ENCODE peak calls at places on chromosomes 6 and 20, in ten cellular contexts. One of them, this sample, is unnamed.

GRCh38 chr6:118320652-118321051 is 227.4 kb upstream of the PLN start:
- DNase-seq in activated effector memory CD4-positive, alpha-beta T cell treated with Interleukin-2 at 50 U/mL for 16 hours: no peak
- DNase-seq in heart right ventricle: no peak
- DNase-seq in A549: no peak
- DNase-seq in Right ventricle myocardium superior: no peak
- DNase-seq in RKO: no peak
- DNase-seq in body of pancreas: no peak
- DNase-seq in activated T-helper 1 cell treated with anti-CD3 and anti-CD28 coated beads, Interleukin-2, amount 50 U/mL, for 16 hours: no peak
- DNase-seq in EL: no peak
- DNase-seq in T follicular helper cell: no peak
- DNase-seq in this sample: no peak

GRCh38 chr20:58980711-58981563 is at the start of gene NELFCD:
- DNase-seq in activated effector memory CD4-positive, alpha-beta T cell treated with Interleukin-2 at 50 U/mL for 16 hours: peak; percentile 87
- DNase-seq in heart right ventricle: peak; percentile 86
- DNase-seq in A549: peak; percentile 95
- DNase-seq in Right ventricle myocardium superior: peak; percentile 94
- DNase-seq in RKO: peak; percentile 92
- DNase-seq in body of pancreas: peak; percentile 86
- DNase-seq in activated T-helper 1 cell treated with anti-CD3 and anti-CD28 coated beads, Interleukin-2, amount 50 U/mL, for 16 hours: peak; percentile 78
- DNase-seq in EL: peak; percentile 86
- DNase-seq in T follicular helper cell: peak; percentile 84
- DNase-seq in this sample: peak; percentile 93

GRCh38 chr20:8932192-8933150 is 136.4 kb upstream of the PLCB4 start:
- DNase-seq in activated effector memory CD4-positive, alpha-beta T cell treated with Interleukin-2 at 50 U/mL for 16 hours: no peak
- DNase-seq in heart right ventricle: peak; percentile 12
- DNase-seq in A549: peak; percentile 15
- DNase-seq in Right ventricle myocardium superior: no peak
- DNase-seq in RKO: peak; percentile 7
- DNase-seq in body of pancreas: no peak
- DNase-seq in activated T-helper 1 cell treated with anti-CD3 and anti-CD28 coated beads, Interleukin-2, amount 50 U/mL, for 16 hours: no peak
- DNase-seq in EL: peak; percentile 78
- DNase-seq in T follicular helper cell: no peak
- DNase-seq in this sample: no peak

GRCh38 chr20:34536798-34537394 is 20.7 kb downstream of the DYNLRB1 start:
- DNase-seq in activated effector memory CD4-positive, alpha-beta T cell treated with Interleukin-2 at 50 U/mL for 16 hours: no peak
- DNase-seq in heart right ventricle: peak; percentile 61
- DNase-seq in A549: no peak
- DNase-seq in Right ventricle myocardium superior: peak; percentile 80
- DNase-seq in RKO: no peak
- DNase-seq in body of pancreas: peak; percentile 72
- DNase-seq in activated T-helper 1 cell treated with anti-CD3 and anti-CD28 coated beads, Interleukin-2, amount 50 U/mL, for 16 hours: no peak
- DNase-seq in EL: no peak
- DNase-seq in T follicular helper cell: peak; percentile 47
- DNase-seq in this sample: peak; percentile 79

GRCh38 chr20:50838707-50839385 is 44.0 kb downstream of the BCAS4 start:
- DNase-seq in activated effector memory CD4-positive, alpha-beta T cell treated with Interleukin-2 at 50 U/mL for 16 hours: no peak
- DNase-seq in heart right ventricle: no peak
- DNase-seq in A549: no peak
- DNase-seq in Right ventricle myocardium superior: no peak
- DNase-seq in RKO: no peak
- DNase-seq in body of pancreas: no peak
- DNase-seq in activated T-helper 1 cell treated with anti-CD3 and anti-CD28 coated beads, Interleukin-2, amount 50 U/mL, for 16 hours: no peak
- DNase-seq in EL: no peak
- DNase-seq in T follicular helper cell: no peak
- DNase-seq in this sample: no peak

GRCh38 chr6:39530201-39530759 is 194.9 kb downstream of the KIF6 start:
- DNase-seq in activated effector memory CD4-positive, alpha-beta T cell treated with Interleukin-2 at 50 U/mL for 16 hours: no peak
- DNase-seq in heart right ventricle: no peak
- DNase-seq in A549: no peak
- DNase-seq in Right ventricle myocardium superior: no peak
- DNase-seq in RKO: no peak
- DNase-seq in body of pancreas: no peak
- DNase-seq in activated T-helper 1 cell treated with anti-CD3 and anti-CD28 coated beads, Interleukin-2, amount 50 U/mL, for 16 hours: no peak
- DNase-seq in EL: peak; percentile 14
- DNase-seq in T follicular helper cell: no peak
- DNase-seq in this sample: no peak

GRCh38 chr6:157961829-157962228 is 19.8 kb upstream of the SYNJ2 start:
- DNase-seq in activated effector memory CD4-positive, alpha-beta T cell treated with Interleukin-2 at 50 U/mL for 16 hours: no peak
- DNase-seq in heart right ventricle: no peak
- DNase-seq in A549: no peak
- DNase-seq in Right ventricle myocardium superior: no peak
- DNase-seq in RKO: no peak
- DNase-seq in body of pancreas: no peak
- DNase-seq in activated T-helper 1 cell treated with anti-CD3 and anti-CD28 coated beads, Interleukin-2, amount 50 U/mL, for 16 hours: no peak
- DNase-seq in EL: no peak
- DNase-seq in T follicular helper cell: no peak
- DNase-seq in this sample: no peak

GRCh38 chr20:22452442-22453011 is 131.8 kb downstream of the FOXA2 start:
- DNase-seq in activated effector memory CD4-positive, alpha-beta T cell treated with Interleukin-2 at 50 U/mL for 16 hours: no peak
- DNase-seq in heart right ventricle: no peak
- DNase-seq in A549: no peak
- DNase-seq in Right ventricle myocardium superior: no peak
- DNase-seq in RKO: no peak
- DNase-seq in body of pancreas: no peak
- DNase-seq in activated T-helper 1 cell treated with anti-CD3 and anti-CD28 coated beads, Interleukin-2, amount 50 U/mL, for 16 hours: no peak
- DNase-seq in EL: no peak
- DNase-seq in T follicular helper cell: no peak
- DNase-seq in this sample: no peak

GRCh38 chr20:25020345-25020744 is 27.8 kb upstream of the APMAP start:
- DNase-seq in activated effector memory CD4-positive, alpha-beta T cell treated with Interleukin-2 at 50 U/mL for 16 hours: no peak
- DNase-seq in heart right ventricle: no peak
- DNase-seq in A549: no peak
- DNase-seq in Right ventricle myocardium superior: no peak
- DNase-seq in RKO: no peak
- DNase-seq in body of pancreas: no peak
- DNase-seq in activated T-helper 1 cell treated with anti-CD3 and anti-CD28 coated beads, Interleukin-2, amount 50 U/mL, for 16 hours: no peak
- DNase-seq in EL: no peak
- DNase-seq in T follicular helper cell: no peak
- DNase-seq in this sample: peak; percentile 11

GRCh38 chr6:114364295-114364694 is 21.5 kb upstream of the HS3ST5 start:
- DNase-seq in activated effector memory CD4-positive, alpha-beta T cell treated with Interleukin-2 at 50 U/mL for 16 hours: no peak
- DNase-seq in heart right ventricle: no peak
- DNase-seq in A549: peak; percentile 13
- DNase-seq in Right ventricle myocardium superior: no peak
- DNase-seq in RKO: peak; percentile 2
- DNase-seq in body of pancreas: no peak
- DNase-seq in activated T-helper 1 cell treated with anti-CD3 and anti-CD28 coated beads, Interleukin-2, amount 50 U/mL, for 16 hours: no peak
- DNase-seq in EL: peak; percentile 32
- DNase-seq in T follicular helper cell: no peak
- DNase-seq in this sample: no peak

GRCh38 chr6:470051-470900 is 78.7 kb downstream of the IRF4 start:
- DNase-seq in activated effector memory CD4-positive, alpha-beta T cell treated with Interleukin-2 at 50 U/mL for 16 hours: no peak
- DNase-seq in heart right ventricle: no peak
- DNase-seq in A549: no peak
- DNase-seq in Right ventricle myocardium superior: no peak
- DNase-seq in RKO: no peak
- DNase-seq in body of pancreas: no peak
- DNase-seq in activated T-helper 1 cell treated with anti-CD3 and anti-CD28 coated beads, Interleukin-2, amount 50 U/mL, for 16 hours: no peak
- DNase-seq in EL: no peak
- DNase-seq in T follicular helper cell: no peak
- DNase-seq in this sample: no peak

GRCh38 chr6:74932214-74932923 is 273.5 kb downstream of the COL12A1 start:
- DNase-seq in activated effector memory CD4-positive, alpha-beta T cell treated with Interleukin-2 at 50 U/mL for 16 hours: no peak
- DNase-seq in heart right ventricle: no peak
- DNase-seq in A549: no peak
- DNase-seq in Right ventricle myocardium superior: no peak
- DNase-seq in RKO: no peak
- DNase-seq in body of pancreas: no peak
- DNase-seq in activated T-helper 1 cell treated with anti-CD3 and anti-CD28 coated beads, Interleukin-2, amount 50 U/mL, for 16 hours: no peak
- DNase-seq in EL: peak; percentile 23
- DNase-seq in T follicular helper cell: no peak
- DNase-seq in this sample: no peak

GRCh38 chr6:20153194-20153593 is 59.1 kb downstream of the MBOAT1 start:
- DNase-seq in activated effector memory CD4-positive, alpha-beta T cell treated with Interleukin-2 at 50 U/mL for 16 hours: no peak
- DNase-seq in heart right ventricle: no peak
- DNase-seq in A549: no peak
- DNase-seq in Right ventricle myocardium superior: no peak
- DNase-seq in RKO: no peak
- DNase-seq in body of pancreas: no peak
- DNase-seq in activated T-helper 1 cell treated with anti-CD3 and anti-CD28 coated beads, Interleukin-2, amount 50 U/mL, for 16 hours: no peak
- DNase-seq in EL: no peak
- DNase-seq in T follicular helper cell: no peak
- DNase-seq in this sample: no peak

GRCh38 chr6:2225422-2226392 is 19.7 kb downstream of the GMDS start:
- DNase-seq in activated effector memory CD4-positive, alpha-beta T cell treated with Interleukin-2 at 50 U/mL for 16 hours: no peak
- DNase-seq in heart right ventricle: no peak
- DNase-seq in A549: no peak
- DNase-seq in Right ventricle myocardium superior: no peak
- DNase-seq in RKO: no peak
- DNase-seq in body of pancreas: peak; percentile 76
- DNase-seq in activated T-helper 1 cell treated with anti-CD3 and anti-CD28 coated beads, Interleukin-2, amount 50 U/mL, for 16 hours: no peak
- DNase-seq in EL: no peak
- DNase-seq in T follicular helper cell: no peak
- DNase-seq in this sample: peak; percentile 10

GRCh38 chr20:43583982-43584432 is 6.7 kb upstream of the IFT52 start:
- DNase-seq in activated effector memory CD4-positive, alpha-beta T cell treated with Interleukin-2 at 50 U/mL for 16 hours: no peak
- DNase-seq in heart right ventricle: peak; percentile 43
- DNase-seq in A549: no peak
- DNase-seq in Right ventricle myocardium superior: peak; percentile 87
- DNase-seq in RKO: no peak
- DNase-seq in body of pancreas: peak; percentile 91
- DNase-seq in activated T-helper 1 cell treated with anti-CD3 and anti-CD28 coated beads, Interleukin-2, amount 50 U/mL, for 16 hours: no peak
- DNase-seq in EL: peak; percentile 97
- DNase-seq in T follicular helper cell: no peak
- DNase-seq in this sample: no peak

GRCh38 chr20:3510110-3510509 is 39.3 kb downstream of the ATRN start:
- DNase-seq in activated effector memory CD4-positive, alpha-beta T cell treated with Interleukin-2 at 50 U/mL for 16 hours: no peak
- DNase-seq in heart right ventricle: no peak
- DNase-seq in A549: no peak
- DNase-seq in Right ventricle myocardium superior: no peak
- DNase-seq in RKO: no peak
- DNase-seq in body of pancreas: peak; percentile 12
- DNase-seq in activated T-helper 1 cell treated with anti-CD3 and anti-CD28 coated beads, Interleukin-2, amount 50 U/mL, for 16 hours: no peak
- DNase-seq in EL: no peak
- DNase-seq in T follicular helper cell: no peak
- DNase-seq in this sample: no peak

GRCh38 chr6:2630891-2631458 is 119.7 kb downstream of the MYLK4 start:
- DNase-seq in activated effector memory CD4-positive, alpha-beta T cell treated with Interleukin-2 at 50 U/mL for 16 hours: no peak
- DNase-seq in heart right ventricle: peak; percentile 20
- DNase-seq in A549: no peak
- DNase-seq in Right ventricle myocardium superior: no peak
- DNase-seq in RKO: peak; percentile 40
- DNase-seq in body of pancreas: no peak
- DNase-seq in activated T-helper 1 cell treated with anti-CD3 and anti-CD28 coated beads, Interleukin-2, amount 50 U/mL, for 16 hours: no peak
- DNase-seq in EL: peak; percentile 46
- DNase-seq in T follicular helper cell: no peak
- DNase-seq in this sample: no peak

GRCh38 chr6:21634582-21634981 is 41.0 kb downstream of the SOX4 start:
- DNase-seq in activated effector memory CD4-positive, alpha-beta T cell treated with Interleukin-2 at 50 U/mL for 16 hours: no peak
- DNase-seq in heart right ventricle: no peak
- DNase-seq in A549: peak; percentile 34
- DNase-seq in Right ventricle myocardium superior: no peak
- DNase-seq in RKO: peak; percentile 93
- DNase-seq in body of pancreas: peak; percentile 23
- DNase-seq in activated T-helper 1 cell treated with anti-CD3 and anti-CD28 coated beads, Interleukin-2, amount 50 U/mL, for 16 hours: no peak
- DNase-seq in EL: peak; percentile 72
- DNase-seq in T follicular helper cell: no peak
- DNase-seq in this sample: no peak

GRCh38 chr6:16873698-16874097 is 112.4 kb upstream of the ATXN1 start:
- DNase-seq in activated effector memory CD4-positive, alpha-beta T cell treated with Interleukin-2 at 50 U/mL for 16 hours: no peak
- DNase-seq in heart right ventricle: no peak
- DNase-seq in A549: no peak
- DNase-seq in Right ventricle myocardium superior: no peak
- DNase-seq in RKO: no peak
- DNase-seq in body of pancreas: no peak
- DNase-seq in activated T-helper 1 cell treated with anti-CD3 and anti-CD28 coated beads, Interleukin-2, amount 50 U/mL, for 16 hours: no peak
- DNase-seq in EL: no peak
- DNase-seq in T follicular helper cell: no peak
- DNase-seq in this sample: no peak

GRCh38 chr6:27495386-27496135 is 22.7 kb upstream of the ZNF184 start:
- DNase-seq in activated effector memory CD4-positive, alpha-beta T cell treated with Interleukin-2 at 50 U/mL for 16 hours: no peak
- DNase-seq in heart right ventricle: peak; percentile 37
- DNase-seq in A549: peak; percentile 70
- DNase-seq in Right ventricle myocardium superior: peak; percentile 61
- DNase-seq in RKO: no peak
- DNase-seq in body of pancreas: peak; percentile 65
- DNase-seq in activated T-helper 1 cell treated with anti-CD3 and anti-CD28 coated beads, Interleukin-2, amount 50 U/mL, for 16 hours: no peak
- DNase-seq in EL: peak; percentile 87
- DNase-seq in T follicular helper cell: no peak
- DNase-seq in this sample: peak; percentile 19

GRCh38 chr20:46362931-46363872 is 43.2 kb downstream of the ELMO2 start:
- DNase-seq in activated effector memory CD4-positive, alpha-beta T cell treated with Interleukin-2 at 50 U/mL for 16 hours: no peak
- DNase-seq in heart right ventricle: no peak
- DNase-seq in A549: no peak
- DNase-seq in Right ventricle myocardium superior: no peak
- DNase-seq in RKO: no peak
- DNase-seq in body of pancreas: no peak
- DNase-seq in activated T-helper 1 cell treated with anti-CD3 and anti-CD28 coated beads, Interleukin-2, amount 50 U/mL, for 16 hours: no peak
- DNase-seq in EL: no peak
- DNase-seq in T follicular helper cell: no peak
- DNase-seq in this sample: no peak

GRCh38 chr6:30542404-30542725 is 13.9 kb downstream of the GNL1 start:
- DNase-seq in activated effector memory CD4-positive, alpha-beta T cell treated with Interleukin-2 at 50 U/mL for 16 hours: no peak
- DNase-seq in heart right ventricle: no peak
- DNase-seq in A549: no peak
- DNase-seq in Right ventricle myocardium superior: no peak
- DNase-seq in RKO: no peak
- DNase-seq in body of pancreas: no peak
- DNase-seq in activated T-helper 1 cell treated with anti-CD3 and anti-CD28 coated beads, Interleukin-2, amount 50 U/mL, for 16 hours: no peak
- DNase-seq in EL: no peak
- DNase-seq in T follicular helper cell: peak; percentile 15
- DNase-seq in this sample: no peak

GRCh38 chr6:12903246-12903645 is 186.7 kb downstream of the PHACTR1 start:
- DNase-seq in activated effector memory CD4-positive, alpha-beta T cell treated with Interleukin-2 at 50 U/mL for 16 hours: no peak
- DNase-seq in heart right ventricle: no peak
- DNase-seq in A549: no peak
- DNase-seq in Right ventricle myocardium superior: no peak
- DNase-seq in RKO: no peak
- DNase-seq in body of pancreas: peak; percentile 19
- DNase-seq in activated T-helper 1 cell treated with anti-CD3 and anti-CD28 coated beads, Interleukin-2, amount 50 U/mL, for 16 hours: no peak
- DNase-seq in EL: no peak
- DNase-seq in T follicular helper cell: no peak
- DNase-seq in this sample: no peak

GRCh38 chr6:161251345-161251744 is 22.5 kb downstream of the AGPAT4 start:
- DNase-seq in activated effector memory CD4-positive, alpha-beta T cell treated with Interleukin-2 at 50 U/mL for 16 hours: no peak
- DNase-seq in heart right ventricle: no peak
- DNase-seq in A549: no peak
- DNase-seq in Right ventricle myocardium superior: no peak
- DNase-seq in RKO: no peak
- DNase-seq in body of pancreas: no peak
- DNase-seq in activated T-helper 1 cell treated with anti-CD3 and anti-CD28 coated beads, Interleukin-2, amount 50 U/mL, for 16 hours: no peak
- DNase-seq in EL: no peak
- DNase-seq in T follicular helper cell: no peak
- DNase-seq in this sample: no peak

GRCh38 chr20:58722379-58722778 is 29.8 kb downstream of the NPEPL1 start:
- DNase-seq in activated effector memory CD4-positive, alpha-beta T cell treated with Interleukin-2 at 50 U/mL for 16 hours: no peak
- DNase-seq in heart right ventricle: no peak
- DNase-seq in A549: no peak
- DNase-seq in Right ventricle myocardium superior: no peak
- DNase-seq in RKO: no peak
- DNase-seq in body of pancreas: no peak
- DNase-seq in activated T-helper 1 cell treated with anti-CD3 and anti-CD28 coated beads, Interleukin-2, amount 50 U/mL, for 16 hours: no peak
- DNase-seq in EL: no peak
- DNase-seq in T follicular helper cell: no peak
- DNase-seq in this sample: no peak

GRCh38 chr6:97958143-97958542 is 675.1 kb upstream of the MMS22L start:
- DNase-seq in activated effector memory CD4-positive, alpha-beta T cell treated with Interleukin-2 at 50 U/mL for 16 hours: no peak
- DNase-seq in heart right ventricle: peak; percentile 4
- DNase-seq in A549: no peak
- DNase-seq in Right ventricle myocardium superior: no peak
- DNase-seq in RKO: no peak
- DNase-seq in body of pancreas: no peak
- DNase-seq in activated T-helper 1 cell treated with anti-CD3 and anti-CD28 coated beads, Interleukin-2, amount 50 U/mL, for 16 hours: no peak
- DNase-seq in EL: no peak
- DNase-seq in T follicular helper cell: no peak
- DNase-seq in this sample: no peak

GRCh38 chr6:13357551-13358075 is 29.3 kb upstream of the TBC1D7 start:
- DNase-seq in activated effector memory CD4-positive, alpha-beta T cell treated with Interleukin-2 at 50 U/mL for 16 hours: no peak
- DNase-seq in heart right ventricle: no peak
- DNase-seq in A549: no peak
- DNase-seq in Right ventricle myocardium superior: peak; percentile 66
- DNase-seq in RKO: no peak
- DNase-seq in body of pancreas: no peak
- DNase-seq in activated T-helper 1 cell treated with anti-CD3 and anti-CD28 coated beads, Interleukin-2, amount 50 U/mL, for 16 hours: no peak
- DNase-seq in EL: no peak
- DNase-seq in T follicular helper cell: no peak
- DNase-seq in this sample: no peak

GRCh38 chr6:108745664-108746336 is 102.4 kb upstream of the ARMC2 start:
- DNase-seq in activated effector memory CD4-positive, alpha-beta T cell treated with Interleukin-2 at 50 U/mL for 16 hours: no peak
- DNase-seq in heart right ventricle: no peak
- DNase-seq in A549: no peak
- DNase-seq in Right ventricle myocardium superior: no peak
- DNase-seq in RKO: no peak
- DNase-seq in body of pancreas: no peak
- DNase-seq in activated T-helper 1 cell treated with anti-CD3 and anti-CD28 coated beads, Interleukin-2, amount 50 U/mL, for 16 hours: no peak
- DNase-seq in EL: no peak
- DNase-seq in T follicular helper cell: no peak
- DNase-seq in this sample: no peak